ENCODE peak calls at places on chromosomes 11 and 22, in six cellular contexts. R, Y, J, P, Q and C are unnamed samples.

GRCh38 chr11:17258670-17259069 is 17.9 kb upstream of the NUCB2 start:
- DNase-seq in R (no peak), Y (no peak), J (no peak), P (no peak), Q (no peak), C (no peak)

GRCh38 chr22:48939441-48940265 is 888.0 kb downstream of the BRD1 start:
- DNase-seq in R (no peak), Y (no peak), J (no peak), P (no peak), Q (no peak), C (no peak)

GRCh38 chr11:112455791-112456190 is 195.1 kb upstream of the PLET1 start:
- DNase-seq in R (no peak), Y (no peak), J (no peak), P (no peak), Q (no peak), C (no peak)

GRCh38 chr11:19073454-19074415 is 13.2 kb upstream of the MRGPRX2 start:
- DNase-seq in R (no peak), Y (no peak), J (no peak), P (no peak), Q (peak), C (no peak)

GRCh38 chr11:73140213-73141030 is 1.7 kb downstream of the FCHSD2 start:
- DNase-seq in R (peak), Y (peak), J (no peak), P (peak), Q (no peak), C (no peak)

GRCh38 chr22:23904855-23905254 is 10.7 kb downstream of the MIF start:
- DNase-seq in R (no peak), Y (peak), J (no peak), P (no peak), Q (no peak), C (no peak)

GRCh38 chr11:60679879-60680278 is 19.5 kb upstream of the MS4A8 start:
- DNase-seq in R (no peak), Y (no peak), J (no peak), P (no peak), Q (no peak), C (no peak)

GRCh38 chr11:2868604-2869526 is 16.7 kb downstream of the CDKN1C start:
- DNase-seq in R (no peak), Y (no peak), J (no peak), P (no peak), Q (no peak), C (no peak)

GRCh38 chr11:105392546-105392945 is 217.3 kb upstream of the GRIA4 start:
- DNase-seq in R (no peak), Y (no peak), J (no peak), P (peak), Q (no peak), C (no peak)

GRCh38 chr11:134003792-134004405 is 47.1 kb upstream of the IGSF9B start:
- DNase-seq in R (no peak), Y (no peak), J (no peak), P (no peak), Q (no peak), C (no peak)

GRCh38 chr11:17786824-17787525 is 52.4 kb downstream of the KCNC1 start:
- DNase-seq in R (no peak), Y (no peak), J (no peak), P (peak), Q (no peak), C (no peak)

GRCh38 chr11:40513281-40513680 is 946.2 kb downstream of the LRRC4C start:
- DNase-seq in R (no peak), Y (no peak), J (no peak), P (no peak), Q (peak), C (no peak)

GRCh38 chr11:23509821-23510220 is 649.5 kb upstream of the CCDC179 start:
- DNase-seq in R (no peak), Y (no peak), J (no peak), P (no peak), Q (no peak), C (no peak)

GRCh38 chr11:124941703-124942102 is 5.9 kb upstream of the HEPACAM start:
- DNase-seq in R (no peak), Y (no peak), J (no peak), P (no peak), Q (no peak), C (no peak)

GRCh38 chr11:64037027-64037633 is 1.4 kb downstream of the FLRT1 start:
- DNase-seq in R (no peak), Y (no peak), J (no peak), P (no peak), Q (no peak), C (no peak)

GRCh38 chr11:832529-833113 is at the start of gene CD151:
- DNase-seq in R (no peak), Y (peak), J (no peak), P (peak), Q (peak), C (no peak)

GRCh38 chr22:43001271-43002197 is 13.4 kb downstream of the PACSIN2 start:
- DNase-seq in R (no peak), Y (no peak), J (no peak), P (peak), Q (no peak), C (no peak)

GRCh38 chr22:24217384-24217783 is 27.5 kb downstream of the GGT5 start:
- DNase-seq in R (no peak), Y (no peak), J (no peak), P (no peak), Q (no peak), C (no peak)

GRCh38 chr11:44607987-44608386 is 42.5 kb downstream of the CD82 start:
- DNase-seq in R (no peak), Y (no peak), J (no peak), P (no peak), Q (no peak), C (no peak)

GRCh38 chr11:70948855-70949551 is 303.4 kb downstream of the SHANK2 start:
- DNase-seq in R (no peak), Y (no peak), J (no peak), P (no peak), Q (peak), C (no peak)

GRCh38 chr22:50032109-50032871 is 19.7 kb upstream of the IL17REL start:
- DNase-seq in R (no peak), Y (no peak), J (no peak), P (no peak), Q (no peak), C (no peak)

GRCh38 chr11:65915101-65915820 is 3.6 kb downstream of the C11orf68 start:
- DNase-seq in R (no peak), Y (no peak), J (no peak), P (no peak), Q (no peak), C (no peak)

GRCh38 chr11:113884361-113884836 is 9.0 kb upstream of the USP28 start:
- DNase-seq in R (no peak), Y (no peak), J (no peak), P (peak), Q (no peak), C (no peak)

GRCh38 chr11:114448749-114449484 is 9.7 kb downstream of the REXO2 start:
- DNase-seq in R (peak), Y (no peak), J (no peak), P (peak), Q (no peak), C (no peak)

GRCh38 chr11:119207300-119207570 is 1.1 kb downstream of the CBL start:
- DNase-seq in R (no peak), Y (no peak), J (no peak), P (peak), Q (no peak), C (no peak)

GRCh38 chr22:39519681-39520053 is 695 bp upstream of the ATF4 start:
- DNase-seq in R (no peak), Y (peak), J (no peak), P (peak), Q (no peak), C (no peak)

GRCh38 chr22:45703758-45704157 is 32.1 kb downstream of the ATXN10 start:
- DNase-seq in R (no peak), Y (no peak), J (no peak), P (no peak), Q (no peak), C (no peak)

GRCh38 chr11:29018631-29019030 is 910.4 kb downstream of the METTL15 start:
- DNase-seq in R (peak), Y (no peak), J (no peak), P (peak), Q (no peak), C (no peak)

GRCh38 chr11:121650520-121651266 is 197.9 kb upstream of the SORL1-AS1 start:
- DNase-seq in R (no peak), Y (no peak), J (no peak), P (no peak), Q (no peak), C (no peak)

GRCh38 chr11:6568191-6568918 is 35.1 kb downstream of the RRP8 start:
- DNase-seq in R (no peak), Y (peak), J (no peak), P (peak), Q (no peak), C (no peak)

GRCh38 chr11:119641991-119642745 is 86.8 kb downstream of the NECTIN1 start:
- DNase-seq in R (no peak), Y (no peak), J (no peak), P (no peak), Q (peak), C (no peak)

GRCh38 chr11:14455648-14456430 is 43.8 kb downstream of the COPB1 start:
- DNase-seq in R (no peak), Y (no peak), J (no peak), P (no peak), Q (no peak), C (no peak)

GRCh38 chr22:32018056-32018455 is 25.0 kb upstream of the SLC5A1 start:
- DNase-seq in R (no peak), Y (no peak), J (no peak), P (no peak), Q (no peak), C (no peak)

GRCh38 chr11:6640985-6641701 is 14.5 kb downstream of the DCHS1 start:
- DNase-seq in R (no peak), Y (no peak), J (no peak), P (no peak), Q (no peak), C (no peak)

GRCh38 chr11:29328961-29329441 is 687.8 kb downstream of the KCNA4 start:
- DNase-seq in R (peak), Y (no peak), J (no peak), P (peak), Q (peak), C (no peak)

GRCh38 chr11:1876361-1877063 is 15.2 kb downstream of the PRR33 start:
- DNase-seq in R (no peak), Y (peak), J (peak), P (no peak), Q (no peak), C (no peak)

GRCh38 chr11:107858217-107859070 is at the start of gene SLC35F2:
- DNase-seq in R (peak), Y (peak), J (peak), P (peak), Q (peak), C (peak)

GRCh38 chr11:94088906-94089305 is 39.7 kb upstream of the PANX1 start:
- DNase-seq in R (no peak), Y (no peak), J (no peak), P (no peak), Q (no peak), C (no peak)